ENCODE peak calls at places on chromosomes 5 and 9, in four cellular contexts. Q is fibroblast of mammary gland, U is HFF-Myc, C is endodermal cell. B is an unnamed sample.

GRCh38 chr9:121674952-121675351 is 23.5 kb downstream of the DAB2IP start:
- DNase-seq in Q (peak), C (peak), U (no peak), B (no peak)

GRCh38 chr5:170523129-170523497 is 19.3 kb downstream of the KCNIP1 start:
- DNase-seq in Q (no peak), U (no peak), C (no peak), B (no peak)

GRCh38 chr9:87670572-87671264 is 55.2 kb upstream of the CTSL start:
- DNase-seq in U (no peak), C (no peak), Q (no peak), B (no peak)

GRCh38 chr5:178476531-178476930 is 113.7 kb downstream of the COL23A1 start:
- DNase-seq in C (no peak), Q (no peak), U (no peak), B (no peak)

GRCh38 chr5:151123897-151124751 is 33.5 kb downstream of the ANXA6 start:
- DNase-seq in Q (peak), U (no peak), C (no peak), B (no peak)

GRCh38 chr5:78624011-78624541 is 24.5 kb downstream of the LHFPL2 start:
- DNase-seq in U (no peak), Q (no peak), C (peak), B (no peak)

GRCh38 chr5:22852807-22853670 is at the start of gene CDH12:
- DNase-seq in U (no peak), Q (no peak), C (peak), B (no peak)

GRCh38 chr9:136625101-136626065 is 37.3 kb upstream of the EGFL7 start:
- DNase-seq in C (peak), Q (peak), U (peak), B (no peak)

GRCh38 chr5:78699565-78700143 is 51.1 kb upstream of the LHFPL2 start:
- DNase-seq in Q (peak), C (no peak), U (peak), B (peak)

GRCh38 chr9:134871941-134872340 is 8.7 kb upstream of the FCN2 start:
- DNase-seq in C (no peak), Q (no peak), U (no peak), B (no peak)

GRCh38 chr5:147223951-147224791 is 10.7 kb upstream of the STK32A start:
- DNase-seq in U (peak), Q (peak), C (peak), B (peak)

GRCh38 chr9:132892383-132892782 is 13.7 kb downstream of the SPACA9 start:
- DNase-seq in Q (no peak), U (no peak), C (no peak), B (no peak)

GRCh38 chr9:27888661-27889295 is 315.5 kb upstream of the C9orf72 start:
- DNase-seq in U (peak), Q (peak), C (peak), B (no peak)

GRCh38 chr9:4904322-4905134 is 80.5 kb upstream of the JAK2 start:
- DNase-seq in Q (peak), U (no peak), C (no peak), B (peak)

GRCh38 chr9:129208191-129209091 is 30.4 kb upstream of the IER5L start:
- DNase-seq in C (peak), U (no peak), Q (no peak), B (no peak)

GRCh38 chr5:139104577-139105271 is 93.4 kb downstream of the SIL1 start:
- DNase-seq in Q (peak), C (no peak), U (peak), B (peak)

GRCh38 chr5:151068189-151068570 is 12.7 kb downstream of the TNIP1 start:
- DNase-seq in Q (peak), U (no peak), C (no peak), B (no peak)

GRCh38 chr9:97398999-97399758 is 12.7 kb upstream of the TDRD7 start:
- DNase-seq in C (peak), U (peak), Q (peak), B (peak)

GRCh38 chr9:121650220-121651013 is 1.0 kb upstream of the DAB2IP start:
- DNase-seq in C (peak), Q (no peak), U (peak), B (no peak)

GRCh38 chr9:77851862-77852602 is 179.6 kb downstream of the GNAQ start:
- DNase-seq in C (no peak), U (no peak), Q (no peak), B (no peak)

GRCh38 chr5:6110441-6111005 is 267.8 kb downstream of the MED10 start:
- DNase-seq in Q (no peak), U (no peak), C (no peak), B (no peak)

GRCh38 chr5:148912714-148913398 is 86.4 kb downstream of the ADRB2 start:
- DNase-seq in U (peak), Q (peak), C (peak), B (peak)

GRCh38 chr9:135887021-135887507 is 20.3 kb downstream of the CAMSAP1 start:
- DNase-seq in Q (peak), C (no peak), U (no peak), B (no peak)

GRCh38 chr5:53035868-53036381 is 46.8 kb downstream of the ITGA2 start:
- DNase-seq in Q (peak), U (no peak), C (peak), B (no peak)

GRCh38 chr5:138712791-138713190 is 40.4 kb upstream of the CTNNA1 start:
- DNase-seq in C (no peak), Q (no peak), U (no peak), B (no peak)

GRCh38 chr9:124527781-124528180 is 20.6 kb upstream of the NR5A1 start:
- DNase-seq in U (no peak), C (no peak), Q (no peak), B (no peak)

GRCh38 chr5:13866792-13867191 is 77.7 kb downstream of the DNAH5 start:
- DNase-seq in C (peak), Q (peak), U (peak), B (peak)

GRCh38 chr5:153429734-153430133 is 60.7 kb upstream of the GRIA1 start:
- DNase-seq in Q (no peak), U (no peak), C (no peak), B (no peak)

GRCh38 chr5:153425914-153426313 is 64.6 kb upstream of the GRIA1 start:
- DNase-seq in C (peak), Q (peak), U (no peak), B (no peak)
- TF ChIP-seq CTCF in C (peak), Q (peak), U (peak), B (no peak)

GRCh38 chr9:120418315-120418714 is 161.7 kb downstream of the CDK5RAP2 start:
- DNase-seq in C (no peak), Q (no peak), U (no peak), B (no peak)

GRCh38 chr9:120424248-120424647 is 155.7 kb downstream of the CDK5RAP2 start:
- DNase-seq in C (no peak), Q (no peak), U (no peak), B (no peak)

GRCh38 chr9:120423812-120424211 is 156.2 kb downstream of the CDK5RAP2 start:
- DNase-seq in U (no peak), C (no peak), Q (no peak), B (no peak)
- TF ChIP-seq CTCF in U (no peak), C (no peak), Q (no peak), B (no peak)

GRCh38 chr9:91978739-91979414 is 28.8 kb upstream of the ROR2 start:
- DNase-seq in C (peak), Q (peak), U (peak), B (no peak)
- TF ChIP-seq CTCF in C (peak), Q (peak), U (peak), B (peak)

GRCh38 chr5:44740655-44741054 is 68.1 kb upstream of the MRPS30 start:
- DNase-seq in U (no peak), Q (no peak), C (no peak), B (no peak)
- TF ChIP-seq CTCF in U (no peak), Q (no peak), C (peak), B (no peak)

GRCh38 chr9:127305450-127306226 is 41.1 kb downstream of the GARNL3 start:
- DNase-seq in U (no peak), C (peak), Q (no peak), B (no peak)
- TF ChIP-seq CTCF in U (no peak), C (peak), Q (no peak), B (no peak)

GRCh38 chr5:163347671-163348070 is 89.7 kb upstream of the CCNG1 start:
- DNase-seq in U (peak), C (peak), Q (peak), B (peak)

GRCh38 chr5:163339148-163339547 is 98.2 kb upstream of the CCNG1 start:
- DNase-seq in U (no peak), Q (no peak), C (no peak), B (no peak)

DNA sequence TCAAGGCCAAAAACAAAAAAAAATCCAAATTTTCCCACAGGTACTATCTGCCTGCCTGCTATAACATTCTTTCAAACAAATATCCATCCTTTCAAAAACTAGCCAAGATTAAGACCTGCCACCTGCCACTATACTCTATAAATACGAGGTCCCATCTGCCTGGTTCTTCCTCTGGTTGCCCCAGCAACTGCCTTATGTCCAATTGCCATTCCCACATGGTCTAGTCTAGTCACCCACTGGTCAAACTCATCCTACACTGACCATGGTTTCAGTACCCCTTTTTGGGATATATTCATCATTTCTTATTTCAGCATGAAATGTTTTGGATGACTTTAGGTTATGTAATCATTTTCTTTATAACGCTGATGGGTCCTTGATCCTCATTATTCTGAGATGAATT is 95.1 kb upstream of the CCNG1 start:
- DNase-seq in C (no peak), U (no peak), Q (no peak), B (no peak)
- TF ChIP-seq CTCF in C (no peak), U (no peak), Q (no peak), B (no peak)

GRCh38 chr5:57884346-57885102 is 401.9 kb upstream of the ACTBL2 start:
- DNase-seq in C (no peak), U (no peak), Q (no peak), B (no peak)

GRCh38 chr5:57887851-57888621 is 405.4 kb upstream of the ACTBL2 start:
- DNase-seq in C (peak), U (no peak), Q (peak), B (peak)

GRCh38 chr5:57891443-57891842 is 408.8 kb upstream of the ACTBL2 start:
- DNase-seq in U (no peak), C (peak), Q (no peak), B (no peak)

GRCh38 chr5:57889558-57889957 is 406.9 kb upstream of the ACTBL2 start:
- DNase-seq in Q (peak), U (peak), C (peak), B (peak)
- TF ChIP-seq CTCF in Q (peak), U (peak), C (peak), B (peak)

GRCh38 chr9:99296375-99296951 is 74.4 kb downstream of the SEC61B start:
- DNase-seq in Q (peak), U (no peak), C (no peak), B (no peak)

GRCh38 chr9:99300103-99300439 is 78.0 kb downstream of the SEC61B start:
- DNase-seq in U (no peak), Q (no peak), C (no peak), B (no peak)

GRCh38 chr9:99300603-99301002 is 78.5 kb downstream of the SEC61B start:
- DNase-seq in Q (no peak), C (no peak), U (no peak), B (no peak)

GRCh38 chr9:99298660-99299059 is 76.6 kb downstream of the SEC61B start:
- DNase-seq in U (no peak), C (peak), Q (no peak), B (no peak)

DNA sequence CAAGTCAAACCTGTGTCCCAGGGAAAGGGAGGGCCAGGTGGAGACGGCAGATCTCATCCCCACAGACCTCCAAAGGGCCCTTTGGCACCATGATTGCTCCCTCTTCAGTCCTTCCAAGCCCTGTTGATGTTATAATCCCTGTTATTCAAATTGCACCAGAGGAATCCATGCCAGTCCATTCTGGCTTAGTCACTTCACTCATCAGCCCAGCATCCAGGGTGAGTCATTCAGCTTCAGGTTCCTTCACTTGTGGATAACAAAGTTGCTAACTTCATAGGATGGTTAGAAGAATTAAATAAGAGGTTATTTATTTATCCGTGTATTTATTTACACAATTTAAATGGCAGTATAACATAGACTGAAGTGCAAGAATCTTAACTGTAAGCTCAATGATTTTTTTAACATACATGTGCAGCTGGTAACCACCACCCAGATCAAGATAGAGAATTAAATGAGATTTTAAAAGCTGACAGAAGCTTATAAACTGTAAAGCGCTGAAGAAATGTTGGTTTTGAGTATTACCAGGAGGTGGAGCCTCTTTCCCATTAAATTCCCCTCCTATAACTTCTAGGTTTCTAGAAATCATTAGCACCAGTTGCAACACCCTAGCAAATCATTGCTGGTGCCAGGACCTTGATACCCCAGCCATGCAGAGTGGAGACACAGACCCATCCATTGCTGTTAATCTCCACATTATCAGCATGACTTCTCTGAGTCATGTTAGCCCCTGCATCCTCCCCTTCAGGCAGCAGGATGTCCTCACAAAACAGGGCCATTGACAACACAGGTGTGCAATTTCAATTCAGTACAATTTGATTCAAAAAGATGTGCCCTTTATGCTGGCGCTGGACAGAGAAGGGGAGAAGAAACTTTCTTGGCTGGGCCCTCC is 77.4 kb downstream of the SEC61B start:
- DNase-seq in C (peak), Q (peak), U (peak), B (peak)
- TF ChIP-seq CTCF in C (peak), Q (peak), U (peak), B (peak)

GRCh38 chr9:89558948-89559347 is 45.9 kb upstream of the GADD45G start:
- DNase-seq in U (no peak), C (no peak), Q (no peak), B (no peak)
- TF ChIP-seq CTCF in U (no peak), C (no peak), Q (no peak), B (no peak)

GRCh38 chr9:99947395-99947794 is 40.9 kb downstream of the STX17 start:
- DNase-seq in U (no peak), C (no peak), Q (no peak), B (no peak)
- TF ChIP-seq CTCF in U (peak), C (peak), Q (no peak), B (no peak)